ENCODE peak calls at places on chromosomes 16 and 17, in four cellular contexts. One of them, this sample, is unnamed.

GRCh38 chr17:39928868-39929651 is 1.5 kb downstream of the LRRC3C start:
- DNase-seq in hippocampal formation: no peak
- DNase-seq in BE2C: no peak
- DNase-seq in neural crest cell: no peak
- DNase-seq in this sample: no peak

GRCh38 chr16:47143677-47144558 is at the start of gene NETO2:
- DNase-seq in hippocampal formation: peak; percentile 14
- DNase-seq in BE2C: peak; percentile 78
- DNase-seq in neural crest cell: peak; percentile 58
- DNase-seq in this sample: peak; percentile 67

GRCh38 chr16:11715246-11715947 is 27.3 kb downstream of the TXNDC11 start:
- DNase-seq in hippocampal formation: no peak
- DNase-seq in neural crest cell: no peak
- DNase-seq in BE2C: no peak
- DNase-seq in this sample: no peak

GRCh38 chr17:81867123-81867951 is 3.8 kb downstream of the ARHGDIA start:
- DNase-seq in neural crest cell: no peak
- DNase-seq in BE2C: peak; percentile 66
- DNase-seq in hippocampal formation: no peak
- DNase-seq in this sample: peak; percentile 56

GRCh38 chr17:14061666-14062560 is 7.4 kb upstream of the COX10 start:
- DNase-seq in BE2C: no peak
- DNase-seq in hippocampal formation: no peak
- DNase-seq in neural crest cell: no peak
- DNase-seq in this sample: no peak

GRCh38 chr17:36188891-36189306 is 7.7 kb downstream of the CCL3L1 start:
- DNase-seq in hippocampal formation: no peak
- DNase-seq in BE2C: no peak
- DNase-seq in neural crest cell: no peak
- DNase-seq in this sample: no peak

GRCh38 chr16:12573730-12574383 is 229.8 kb downstream of the CPPED1 start:
- DNase-seq in neural crest cell: peak; percentile 58
- DNase-seq in hippocampal formation: peak; percentile 17
- DNase-seq in BE2C: peak; percentile 69
- DNase-seq in this sample: peak; percentile 50

GRCh38 chr17:42992872-42993271 is 5.3 kb upstream of the RPL27 start:
- DNase-seq in BE2C: no peak
- DNase-seq in hippocampal formation: no peak
- DNase-seq in neural crest cell: no peak
- DNase-seq in this sample: no peak

GRCh38 chr16:12009922-12010321 is 33.4 kb downstream of the SNX29 start:
- DNase-seq in hippocampal formation: no peak
- DNase-seq in neural crest cell: no peak
- DNase-seq in BE2C: no peak
- DNase-seq in this sample: no peak

GRCh38 chr16:80369138-80369537 is 171.7 kb upstream of the DYNLRB2 start:
- DNase-seq in BE2C: no peak
- DNase-seq in neural crest cell: no peak
- DNase-seq in hippocampal formation: no peak
- DNase-seq in this sample: no peak

GRCh38 chr16:71576971-71577370 is at the start of gene TAT:
- DNase-seq in neural crest cell: no peak
- DNase-seq in hippocampal formation: no peak
- DNase-seq in BE2C: no peak
- DNase-seq in this sample: no peak

GRCh38 chr16:85344502-85345128 is 232.3 kb upstream of the CIBAR2 start:
- DNase-seq in hippocampal formation: no peak
- DNase-seq in BE2C: no peak
- DNase-seq in neural crest cell: no peak
- DNase-seq in this sample: no peak

GRCh38 chr17:18070861-18071340 is 16.8 kb upstream of the DRG2 start:
- DNase-seq in neural crest cell: no peak
- DNase-seq in BE2C: no peak
- DNase-seq in hippocampal formation: no peak
- DNase-seq in this sample: peak; percentile 37

GRCh38 chr16:22189473-22190168 is 16.5 kb upstream of the EEF2K start:
- DNase-seq in hippocampal formation: no peak
- DNase-seq in BE2C: peak; percentile 74
- DNase-seq in neural crest cell: no peak
- DNase-seq in this sample: peak; percentile 96

GRCh38 chr16:85352221-85352620 is 239.9 kb upstream of the CIBAR2 start:
- DNase-seq in hippocampal formation: no peak
- DNase-seq in BE2C: no peak
- DNase-seq in neural crest cell: no peak
- DNase-seq in this sample: no peak

GRCh38 chr17:79771276-79771675 is 6.7 kb upstream of the CBX2 start:
- DNase-seq in neural crest cell: no peak
- DNase-seq in BE2C: no peak
- DNase-seq in hippocampal formation: no peak
- DNase-seq in this sample: no peak

GRCh38 chr16:85307552-85308364 is 195.5 kb upstream of the CIBAR2 start:
- DNase-seq in BE2C: no peak
- DNase-seq in neural crest cell: no peak
- DNase-seq in hippocampal formation: no peak
- DNase-seq in this sample: no peak

This sample was measured in SK-N-DZ.